ENCODE peak calls at places on chromosomes 2 and 18, in nine cellular contexts. H is Peyer's patch, F is vagina, G is K562, W is right lobe of liver, R is adrenal gland, Z is sigmoid colon, L is H1, P is heart left ventricle. Y is an unnamed sample. For H3K36me3 and H3K4me1, the result is how much of the 10 kb centered on the place peaks cover.

GRCh38 chr2:238879621-238880377 is 31.9 kb downstream of the TWIST2 start:
- DNase-seq in H (no peak), F (no peak), G (no peak), W (no peak), R (no peak), Z (no peak), L (no peak), P (no peak), Y (no peak)

GRCh38 chr18:11906926-11907874 is 917 bp downstream of the MPPE1 start:
- DNase-seq in H (no peak), F (no peak), G (no peak), W (no peak), R (no peak), Z (no peak), L (peak), P (no peak), Y (peak)

GRCh38 chr18:267380-267687 is 513 bp downstream of the THOC1 start:
- DNase-seq in H (no peak), F (no peak), G (no peak), W (no peak), R (peak), Z (no peak), L (no peak), P (no peak), Y (no peak)

GRCh38 chr2:148829618-148830017 is 45.4 kb upstream of the KIF5C start:
- DNase-seq in H (no peak), F (no peak), G (no peak), W (no peak), R (no peak), Z (no peak), L (no peak), P (no peak), Y (no peak)

GRCh38 chr2:74984017-74984416 is 25.6 kb downstream of the POLE4 start:
- DNase-seq in H (no peak), F (no peak), G (no peak), W (no peak), R (no peak), Z (no peak), L (no peak), P (no peak), Y (no peak)

GRCh38 chr18:44651453-44651852 is 29.2 kb upstream of the SETBP1 start:
- DNase-seq in H (no peak), F (no peak), G (peak), W (no peak), R (peak), Z (no peak), L (no peak), P (no peak), Y (no peak)

GRCh38 chr2:29317801-29318485 is 202.7 kb downstream of the CLIP4 start:
- DNase-seq in H (no peak), F (no peak), G (no peak), W (no peak), R (peak), Z (no peak), L (no peak), P (no peak), Y (peak)

GRCh38 chr18:10771053-10771709 is 245.4 kb downstream of the NAPG start:
- DNase-seq in H (no peak), F (no peak), G (no peak), W (no peak), R (no peak), Z (no peak), L (no peak), P (no peak), Y (no peak)

DNA sequence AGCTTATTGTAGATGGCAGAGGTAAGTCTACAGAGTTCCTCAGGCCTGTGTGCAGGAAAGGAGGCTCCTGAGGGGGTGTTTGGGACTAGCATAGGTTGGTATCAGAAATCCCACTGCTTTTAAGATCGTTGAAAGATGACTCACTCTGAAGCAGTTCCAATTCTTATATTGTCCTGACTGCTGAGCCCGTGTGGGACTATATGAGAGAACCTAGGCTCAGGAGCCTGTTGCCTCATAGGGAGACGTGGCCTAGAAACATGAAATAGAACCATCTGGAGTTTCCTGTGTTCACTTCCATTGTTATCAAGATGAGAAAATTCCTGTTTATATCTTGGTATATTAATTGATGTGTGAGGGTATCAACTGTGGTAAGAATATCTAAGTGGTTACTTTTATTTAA is 5.7 kb downstream of the CCT7 start:
- DNase-seq in H (no peak), F (no peak), G (no peak), W (no peak), R (peak), Z (no peak), L (no peak), P (no peak), Y (no peak)
- H3K36me3 ChIP-seq in H (under half), F (under half), G (half or more), W (under half), R (under half), Z (under half), L (under half), P (under half), Y (under half)

DNA sequence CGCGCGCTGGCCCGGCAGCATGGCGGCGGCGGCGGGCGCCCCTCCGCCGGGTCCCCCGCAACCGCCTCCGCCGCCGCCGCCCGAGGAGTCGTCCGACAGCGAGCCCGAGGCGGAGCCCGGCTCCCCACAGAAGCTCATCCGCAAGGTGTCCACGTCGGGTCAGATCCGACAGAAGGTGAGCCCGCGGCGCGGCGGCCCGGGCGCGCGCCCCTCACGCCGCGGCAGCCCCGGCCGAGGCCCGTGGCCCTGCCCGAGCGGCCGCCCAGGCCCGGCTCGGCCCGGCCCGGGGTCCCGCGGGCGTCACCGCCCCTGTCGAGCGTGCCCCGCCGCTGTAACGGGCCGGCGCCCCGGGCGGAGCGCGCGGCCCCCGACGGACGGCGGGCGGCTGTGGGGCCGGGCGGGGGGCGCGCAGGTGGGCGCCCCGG is 218 bp downstream of the DGKD start:
- DNase-seq in H (no peak), F (no peak), G (no peak), W (no peak), R (no peak), Z (no peak), L (no peak), P (no peak), Y (no peak)
- TF ChIP-seq POLR2A in H (peak), F (no peak), G (no peak), W (no peak), R (peak), Z (no peak), L (no peak), P (no peak), Y (no peak)

DNA sequence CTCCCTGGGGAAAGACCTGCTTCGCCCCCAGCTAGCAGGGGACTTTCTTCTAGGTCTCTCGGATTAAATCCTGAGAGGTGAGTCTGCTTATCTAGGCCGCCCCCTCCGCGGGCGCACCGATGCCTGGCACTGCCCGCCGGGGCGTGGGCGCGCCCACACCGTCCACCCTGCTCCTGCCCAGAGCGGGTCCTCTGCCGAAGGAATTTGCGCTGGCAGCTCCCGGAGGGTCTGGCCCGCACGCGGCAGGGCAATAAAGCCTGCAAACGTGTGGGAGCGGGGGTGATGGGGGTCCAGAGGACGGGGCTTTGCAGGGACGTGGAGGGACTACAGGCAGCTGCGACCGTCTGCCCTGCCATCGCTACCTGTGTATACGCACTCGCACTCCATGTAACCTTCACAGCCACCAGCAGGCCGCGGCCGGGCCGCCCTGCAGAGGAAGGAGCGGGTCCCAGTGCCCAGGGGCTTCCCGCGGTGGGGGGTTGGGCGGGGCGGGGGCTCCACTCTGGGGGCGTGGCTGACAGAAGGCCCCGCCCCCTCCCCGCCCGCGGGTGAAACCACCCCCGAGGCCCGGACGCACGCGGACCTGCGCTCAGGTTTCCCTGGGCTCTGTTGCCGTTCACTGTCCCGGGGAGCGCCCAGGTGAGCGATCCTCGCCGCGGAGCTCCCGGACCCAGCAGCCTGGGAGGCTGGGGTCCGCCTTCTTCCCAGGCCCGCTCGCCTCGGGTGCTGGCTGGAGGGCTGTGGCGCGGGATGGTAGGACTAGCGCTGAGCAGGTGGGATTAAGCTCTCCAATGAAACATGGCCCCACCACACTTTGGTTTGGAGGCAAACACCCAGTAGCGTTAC is 174.5 kb upstream of the HS6ST1 start:
- DNase-seq in H (peak), F (peak), G (no peak), W (no peak), R (no peak), Z (no peak), L (peak), P (no peak), Y (no peak)
- H3K4me1 ChIP-seq in H (under half), F (under half), G (under half), W (under half), R (under half), Z (under half), L (under half), P (under half), Y (under half)

DNA sequence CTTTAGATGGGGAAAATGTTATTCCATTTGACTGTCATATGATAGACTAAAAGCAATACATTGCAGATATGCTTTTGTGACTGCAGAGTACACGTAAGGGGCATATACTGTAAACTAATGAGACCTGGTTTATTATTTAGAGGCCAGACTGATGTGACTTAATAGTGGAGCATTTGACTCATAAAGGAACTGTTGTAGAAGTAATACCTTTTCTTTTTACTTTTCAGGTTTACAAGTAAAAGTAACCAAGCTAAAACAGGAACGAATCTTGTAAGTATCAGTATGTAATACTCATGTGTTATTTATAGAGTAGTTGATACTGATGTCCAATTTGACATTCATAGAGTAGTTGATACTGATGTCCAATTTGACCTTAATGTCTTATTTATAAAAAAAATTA is 13.1 kb downstream of the RBBP8 start:
- DNase-seq in H (no peak), F (no peak), G (no peak), W (no peak), R (no peak), Z (no peak), L (no peak), P (no peak), Y (no peak)
- H3K36me3 ChIP-seq in H (under half), F (under half), G (half or more), W (under half), R (under half), Z (under half), L (under half), P (under half), Y (under half)

GRCh38 chr2:219291394-219291793 is 12.2 kb downstream of the DNAJB2 start:
- DNase-seq in H (no peak), F (no peak), G (no peak), W (no peak), R (no peak), Z (peak), L (no peak), P (no peak), Y (no peak)

GRCh38 chr2:219289195-219289536 is 10.0 kb downstream of the DNAJB2 start:
- DNase-seq in H (no peak), F (no peak), G (no peak), W (no peak), R (no peak), Z (peak), L (no peak), P (no peak), Y (no peak)

GRCh38 chr2:219290381-219291171 is 11.4 kb downstream of the DNAJB2 start:
- DNase-seq in H (no peak), F (no peak), G (no peak), W (no peak), R (no peak), Z (peak), L (no peak), P (no peak), Y (no peak)

GRCh38 chr2:219287569-219288265 is 8.6 kb downstream of the DNAJB2 start:
- DNase-seq in H (no peak), F (no peak), G (peak), W (no peak), R (no peak), Z (peak), L (no peak), P (no peak), Y (no peak)

GRCh38 chr2:219289537-219290361 is 10.6 kb downstream of the DNAJB2 start:
- DNase-seq in H (no peak), F (no peak), G (no peak), W (no peak), R (peak), Z (peak), L (no peak), P (peak), Y (peak)
- TF ChIP-seq POLR2A in H (no peak), F (peak), G (no peak), W (no peak), R (no peak), Z (no peak), L (no peak), P (no peak), Y (no peak)

GRCh38 chr2:197852127-197852526 is 47.7 kb downstream of the PLCL1 start:
- DNase-seq in H (no peak), F (no peak), G (no peak), W (no peak), R (peak), Z (no peak), L (no peak), P (no peak), Y (no peak)
- H3K4me1 ChIP-seq in H (under half), F (under half), G (under half), W (under half), R (under half), Z (under half), L (under half), P (under half), Y (under half)

DNA sequence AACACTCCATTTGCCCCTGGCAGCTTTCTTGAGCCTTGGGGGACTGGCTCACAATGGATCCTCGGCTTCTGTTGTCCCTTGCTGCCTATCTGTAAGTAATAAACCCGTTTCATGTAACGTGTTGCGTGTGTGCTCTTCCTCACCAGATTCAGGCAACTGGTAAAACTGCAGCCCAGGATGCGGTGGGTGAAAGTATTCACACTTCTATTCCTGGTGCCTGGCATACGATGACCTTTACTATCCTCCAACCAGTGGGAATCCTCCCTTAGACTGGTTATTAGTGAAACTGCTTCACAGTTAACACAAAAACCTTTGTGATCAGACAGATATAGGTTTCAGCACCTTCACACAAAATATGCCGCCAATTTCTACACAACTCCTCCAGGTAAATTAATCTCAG is 13.6 kb upstream of the ICA1L start:
- DNase-seq in H (no peak), F (no peak), G (no peak), W (no peak), R (no peak), Z (no peak), L (no peak), P (no peak), Y (no peak)
- H3K36me3 ChIP-seq in H (under half), F (under half), G (half or more), W (under half), R (under half), Z (under half), L (under half), P (under half), Y (under half)

DNA sequence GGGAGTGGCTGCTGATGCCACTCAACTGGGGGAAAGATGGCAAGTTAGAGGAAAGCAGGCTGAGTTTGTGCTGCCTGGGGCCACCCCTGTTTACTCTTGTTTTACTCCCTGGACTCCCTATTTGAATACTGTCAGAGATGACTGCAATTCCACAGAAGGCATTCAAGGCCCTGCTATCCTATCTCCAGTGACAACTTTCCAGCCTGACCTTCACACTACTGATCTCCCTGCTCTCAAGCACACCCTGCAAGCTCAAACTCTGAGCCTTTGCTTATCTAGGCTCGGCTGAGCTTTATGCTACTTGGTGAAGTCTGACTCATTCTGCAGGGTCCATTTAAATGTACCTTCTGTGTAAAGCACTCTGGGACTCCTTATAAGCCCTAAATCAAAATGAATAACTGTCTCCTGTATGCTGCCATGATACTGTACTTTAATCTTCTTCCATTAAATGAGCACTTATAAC is 39.3 kb upstream of the DSG1 start:
- DNase-seq in H (no peak), F (no peak), G (no peak), W (no peak), R (no peak), Z (no peak), L (no peak), P (no peak), Y (no peak)
- TF ChIP-seq POLR2A in H (no peak), F (no peak), G (no peak), W (no peak), R (no peak), Z (no peak), L (no peak), P (no peak), Y (no peak)